ENCODE peak calls at places on chromosomes 13 and 19, in eight cellular contexts. L is RWPE1; Y is activated T-helper 1 cell treated with anti-CD3 and anti-CD28 coated beads, Interleukin-12 subunit alpha, Interleukin-12 subunit beta, Interleukin-2, Interleukin-4 antibody, amounts not matched to agents 30 ng/mL and 10 ng/mL and 1 ng/mL, durations not matched to agents 14 hours and 24 hours and 36 hours; E is fibroblast of mammary gland; N is anterior cingulate cortex; B is stimulated activated CD8-positive, alpha-beta memory T cell treated with anti-CD3 and anti-CD28 coated beads, Interleukin-4, amount 100 ng/mL, for 24 hours; H is naive thymus-derived CD4-positive, alpha-beta T cell; W is neuronal stem cell. C is an unnamed sample.

GRCh38 chr19:1630811-1631210 is 21.6 kb downstream of the TCF3 start:
- DNase-seq in B (no peak), E (no peak), W (no peak), N (no peak), Y (no peak), H (no peak), L (no peak), C (no peak)

GRCh38 chr13:113001251-113002140 is 32.5 kb downstream of the MCF2L start:
- DNase-seq in E (no peak), N (peak), Y (no peak), W (peak), L (no peak), B (no peak), H (no peak), C (no peak)

GRCh38 chr19:55255618-55256423 is 3.0 kb downstream of the PPP6R1 start:
- DNase-seq in W (no peak), N (no peak), E (peak), H (peak), L (no peak), Y (peak), B (no peak), C (peak)

GRCh38 chr13:113369189-113369588 is 5.3 kb upstream of the GRTP1 start:
- DNase-seq in W (no peak), Y (no peak), L (no peak), B (no peak), N (no peak), H (no peak), E (no peak), C (no peak)

GRCh38 chr13:39306639-39307589 is 268.7 kb downstream of the NHLRC3 start:
- DNase-seq in E (no peak), L (no peak), H (no peak), N (no peak), W (no peak), B (no peak), Y (no peak), C (no peak)

GRCh38 chr19:12967907-12968306 is 1.5 kb upstream of the DAND5 start:
- DNase-seq in N (no peak), L (no peak), E (peak), Y (no peak), H (no peak), W (no peak), B (no peak), C (peak)

GRCh38 chr13:46607768-46608553 is 55.0 kb downstream of the LRCH1 start:
- DNase-seq in E (no peak), N (no peak), H (no peak), W (no peak), L (no peak), Y (no peak), B (no peak), C (no peak)

GRCh38 chr19:49512970-49513745 is 697 bp downstream of the FCGRT start:
- DNase-seq in N (no peak), Y (no peak), L (no peak), E (no peak), H (no peak), B (no peak), W (peak), C (no peak)

GRCh38 chr19:52343548-52343947 is 7.5 kb downstream of the ZNF610 start:
- DNase-seq in W (peak), E (peak), B (peak), H (peak), Y (peak), N (peak), L (no peak), C (peak)

GRCh38 chr19:27779953-27780352 is 1433.0 kb downstream of the UQCRFS1 start:
- DNase-seq in L (no peak), W (no peak), E (no peak), B (no peak), Y (no peak), H (no peak), N (no peak), C (no peak)

GRCh38 chr19:38977445-38978314 is 2.1 kb upstream of the FBXO17 start:
- DNase-seq in L (no peak), H (no peak), E (no peak), W (no peak), B (peak), N (no peak), Y (peak), C (peak)

GRCh38 chr13:74847966-74848365 is 634.0 kb downstream of the TBC1D4 start:
- DNase-seq in Y (no peak), H (no peak), W (no peak), B (no peak), E (no peak), L (no peak), N (no peak), C (no peak)

GRCh38 chr19:8306235-8307054 is 1.7 kb downstream of the CD320 start:
- DNase-seq in L (no peak), E (no peak), H (no peak), B (no peak), Y (no peak), W (no peak), N (no peak), C (no peak)

GRCh38 chr19:15467734-15468214 is 3.4 kb upstream of the RASAL3 start:
- DNase-seq in Y (no peak), H (no peak), B (no peak), E (no peak), L (no peak), W (no peak), N (no peak), C (no peak)

GRCh38 chr19:56671613-56671994 is at the start of gene ZNF835:
- DNase-seq in H (peak), L (no peak), W (peak), Y (peak), B (peak), N (peak), E (peak), C (no peak)

GRCh38 chr13:40406405-40407138 is 259.9 kb downstream of the FOXO1 start:
- DNase-seq in H (no peak), W (no peak), E (peak), B (no peak), Y (no peak), L (peak), N (no peak), C (no peak)

GRCh38 chr19:33814181-33815165 is 17.8 kb downstream of the KCTD15 start:
- DNase-seq in E (no peak), N (no peak), B (no peak), L (no peak), H (no peak), Y (no peak), W (no peak), C (no peak)

GRCh38 chr13:101455863-101456262 is 3.4 kb downstream of the ITGBL1 start:
- DNase-seq in W (no peak), Y (no peak), L (peak), B (no peak), H (no peak), N (no peak), E (peak), C (peak)

GRCh38 chr13:91185294-91185863 is 162.1 kb upstream of the MIR17HG start:
- DNase-seq in W (no peak), N (no peak), B (no peak), L (peak), E (peak), H (no peak), Y (no peak), C (no peak)

GRCh38 chr19:2503521-2504109 is 27.7 kb downstream of the GADD45B start:
- DNase-seq in N (no peak), L (peak), W (no peak), E (peak), H (peak), Y (peak), B (peak), C (peak)

GRCh38 chr13:107866666-107867623 is 348.4 kb downstream of the LIG4 start:
- DNase-seq in H (no peak), E (peak), Y (no peak), B (no peak), N (no peak), W (peak), L (no peak), C (peak)

GRCh38 chr13:32650705-32651311 is 64.6 kb downstream of the PDS5B start:
- DNase-seq in E (peak), Y (peak), B (peak), L (peak), W (peak), N (peak), H (peak), C (no peak)

GRCh38 chr13:79516590-79516989 is 35.6 kb downstream of the NDFIP2 start:
- DNase-seq in N (no peak), L (no peak), W (no peak), E (no peak), H (no peak), B (no peak), Y (no peak), C (no peak)

GRCh38 chr19:15577184-15577771 is 37.7 kb upstream of the CYP4F8 start:
- DNase-seq in W (no peak), B (no peak), E (no peak), H (no peak), L (no peak), N (no peak), Y (no peak), C (no peak)

GRCh38 chr19:1069009-1069779 is 2.2 kb downstream of the ARHGAP45 start:
- DNase-seq in L (no peak), N (peak), H (peak), W (no peak), B (no peak), Y (peak), E (no peak), C (no peak)

GRCh38 chr19:43465468-43466120 is at the start of gene LYPD3:
- DNase-seq in N (no peak), Y (no peak), L (peak), H (no peak), E (peak), W (no peak), B (no peak), C (no peak)

GRCh38 chr19:33390120-33390907 is 16.8 kb downstream of the CEBPG start:
- DNase-seq in W (no peak), N (no peak), L (no peak), Y (no peak), E (peak), H (no peak), B (no peak), C (no peak)

GRCh38 chr19:35031072-35031881 is 1.0 kb downstream of the SCN1B start:
- DNase-seq in N (no peak), Y (no peak), L (no peak), H (no peak), B (no peak), W (no peak), E (no peak), C (peak)

GRCh38 chr19:4298772-4299550 is 3.2 kb downstream of the TMIGD2 start:
- DNase-seq in H (no peak), N (no peak), L (no peak), W (no peak), E (no peak), B (no peak), Y (no peak), C (no peak)

GRCh38 chr13:26721251-26721939 is 39.2 kb downstream of the GPR12 start:
- DNase-seq in E (no peak), L (no peak), Y (peak), W (no peak), H (peak), B (peak), N (peak), C (no peak)

GRCh38 chr19:11381535-11382369 is 2.4 kb downstream of the EPOR start:
- DNase-seq in L (peak), E (peak), N (no peak), W (peak), H (peak), Y (peak), B (peak), C (peak)

GRCh38 chr19:4866595-4867424 is 657 bp downstream of the PLIN3 start:
- DNase-seq in H (peak), Y (peak), L (peak), B (no peak), N (no peak), W (peak), E (peak), C (peak)

GRCh38 chr19:18464646-18465045 is 26.7 kb upstream of the ISYNA1 start:
- DNase-seq in H (no peak), W (no peak), L (no peak), Y (no peak), B (no peak), N (peak), E (peak), C (peak)

GRCh38 chr13:94431987-94432386 is 47.5 kb downstream of the DCT start:
- DNase-seq in E (no peak), B (no peak), L (no peak), W (no peak), H (no peak), N (no peak), Y (no peak), C (no peak)

GRCh38 chr19:13882841-13883240 is 5.9 kb downstream of the NANOS3 start:
- DNase-seq in H (no peak), L (no peak), Y (no peak), W (no peak), B (no peak), E (no peak), N (no peak), C (no peak)

GRCh38 chr19:12794196-12794921 is 3.1 kb downstream of the JUNB start:
- DNase-seq in W (no peak), H (no peak), N (no peak), Y (no peak), E (peak), L (no peak), B (no peak), C (no peak)

GRCh38 chr19:40460185-40460584 is 5.4 kb downstream of the BLVRB start:
- DNase-seq in W (no peak), N (no peak), L (no peak), E (no peak), B (no peak), Y (no peak), H (no peak), C (no peak)

GRCh38 chr13:98598043-98598442 is 21.1 kb upstream of the STK24 start:
- DNase-seq in H (no peak), L (no peak), Y (no peak), B (no peak), N (no peak), W (no peak), E (peak), C (no peak)